ENCODE peak calls at places on chromosomes 3 and 15, in six cellular contexts. H, X, M, L, O and A are unnamed samples. For H3K9me3, the result is how much of the 10 kb centered on the place peaks cover.

GRCh38 chr3:122795674-122795969 is 753 bp downstream of the SLC49A4 start:
- DNase-seq in H (no peak), X (no peak), M (no peak), L (no peak), O (no peak), A (no peak)

GRCh38 chr3:13767896-13768295 is 112.0 kb downstream of the WNT7A start:
- DNase-seq in H (no peak), X (no peak), M (no peak), L (no peak), O (no peak), A (no peak)

GRCh38 chr3:4680227-4680691 is 187.1 kb downstream of the ITPR1 start:
- DNase-seq in H (no peak), X (no peak), M (no peak), L (no peak), O (no peak), A (no peak)

GRCh38 chr3:190531406-190531805 is 17.5 kb downstream of the IL1RAP start:
- DNase-seq in H (no peak), X (no peak), M (no peak), L (no peak), O (no peak), A (no peak)

GRCh38 chr3:21919383-21919782 is 168.4 kb upstream of the ZNF385D start:
- DNase-seq in H (no peak), X (no peak), M (no peak), L (no peak), O (no peak), A (no peak)

GRCh38 chr3:55659023-55659355 is 171.9 kb upstream of the WNT5A start:
- DNase-seq in H (no peak), X (no peak), M (no peak), L (no peak), O (no peak), A (no peak)

GRCh38 chr3:37741644-37742043 is 120.0 kb upstream of the CTDSPL start:
- DNase-seq in H (peak), X (no peak), M (no peak), L (peak), O (peak), A (no peak)

GRCh38 chr15:51025454-51025846 is 69.3 kb downstream of the TNFAIP8L3 start:
- DNase-seq in H (no peak), X (no peak), M (no peak), L (no peak), O (no peak), A (no peak)

GRCh38 chr15:55241895-55242294 is 45.2 kb upstream of the RSL24D1 start:
- DNase-seq in H (no peak), X (no peak), M (no peak), L (no peak), O (no peak), A (no peak)

GRCh38 chr3:94115482-94115881 is 52.6 kb downstream of the NSUN3 start:
- DNase-seq in H (no peak), X (no peak), M (peak), L (no peak), O (no peak), A (no peak)

GRCh38 chr15:64845826-64846225 is 4.1 kb downstream of the PLEKHO2 start:
- DNase-seq in H (no peak), X (no peak), M (no peak), L (no peak), O (no peak), A (no peak)

GRCh38 chr3:28012830-28013229 is 228.6 kb upstream of the CMC1 start:
- DNase-seq in H (no peak), X (no peak), M (no peak), L (no peak), O (no peak), A (no peak)

GRCh38 chr15:38054488-38054887 is 120.0 kb downstream of the TMCO5A start:
- DNase-seq in H (no peak), X (no peak), M (no peak), L (no peak), O (no peak), A (no peak)

GRCh38 chr15:95076381-95076780 is 845.0 kb downstream of the MCTP2 start:
- DNase-seq in H (no peak), X (no peak), M (no peak), L (no peak), O (no peak), A (no peak)

GRCh38 chr3:99505200-99505599 is 133.2 kb upstream of the COL8A1 start:
- DNase-seq in H (no peak), X (no peak), M (no peak), L (no peak), O (no peak), A (no peak)
- H3K27ac ChIP-seq in H (no peak), X (no peak), M (no peak), L (no peak), O (no peak), A (no peak)

DNA sequence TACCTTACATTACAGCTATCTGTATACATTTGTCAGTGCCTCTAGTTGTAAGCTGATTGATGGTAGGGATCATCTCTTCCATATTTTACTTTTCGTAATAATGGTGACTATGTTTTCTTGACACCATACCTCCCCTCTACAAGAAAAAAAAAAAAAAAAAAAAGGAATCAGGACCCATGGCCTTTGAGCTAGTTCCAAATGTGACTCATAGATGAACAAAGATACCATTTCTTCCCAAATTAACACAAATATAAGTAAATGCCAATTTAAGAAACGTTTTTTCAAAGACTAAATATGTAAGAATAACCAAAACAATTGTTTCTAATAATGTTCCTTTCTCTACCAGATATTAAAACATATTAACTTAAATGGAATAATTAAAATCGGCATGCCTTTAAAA is 23.1 kb downstream of the UBE3A start:
- DNase-seq in H (no peak), X (no peak), M (no peak), L (no peak), O (no peak), A (no peak)
- H3K9me3 ChIP-seq in H (under half), X (under half), M (under half), L (under half), O (under half), A (under half)

GRCh38 chr15:36398212-36398611 is 181.2 kb upstream of the CDIN1 start:
- DNase-seq in H (no peak), X (no peak), M (no peak), L (no peak), O (no peak), A (no peak)

GRCh38 chr15:36389107-36389506 is 190.3 kb upstream of the CDIN1 start:
- DNase-seq in H (no peak), X (no peak), M (no peak), L (no peak), O (no peak), A (no peak)

GRCh38 chr15:36390491-36390890 is 188.9 kb upstream of the CDIN1 start:
- DNase-seq in H (no peak), X (no peak), M (no peak), L (no peak), O (no peak), A (no peak)

DNA sequence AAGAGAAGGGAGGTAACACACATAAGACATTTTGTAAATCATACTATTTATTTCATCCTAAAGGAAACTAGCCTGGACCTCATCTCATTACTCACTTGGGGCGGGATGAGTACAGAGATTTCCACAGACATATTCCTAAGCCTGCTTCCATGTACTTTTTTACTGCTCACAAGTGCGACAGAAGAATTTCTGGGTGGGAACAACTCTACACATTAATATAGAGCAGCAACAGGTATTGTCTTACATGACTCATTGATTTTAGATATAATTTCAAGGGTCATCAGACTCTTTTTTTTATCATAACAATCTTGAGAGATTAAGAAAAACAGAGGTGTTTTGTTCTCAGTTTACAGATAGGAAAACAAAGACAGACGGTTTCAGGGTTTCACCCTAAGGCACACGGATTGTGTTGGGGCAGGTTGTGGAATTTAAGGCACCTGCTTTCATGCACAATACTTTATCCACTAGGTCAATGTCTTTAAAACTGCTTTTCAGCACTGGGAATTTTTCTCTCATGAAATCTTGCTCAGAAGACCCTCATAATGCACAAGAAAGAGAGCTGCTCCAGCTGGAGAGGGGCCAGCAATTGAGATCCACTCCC is 186.7 kb upstream of the CDIN1 start:
- DNase-seq in H (no peak), X (no peak), M (no peak), L (no peak), O (no peak), A (no peak)
- H3K27ac ChIP-seq in H (no peak), X (no peak), M (no peak), L (no peak), O (no peak), A (no peak)

GRCh38 chr3:1139071-1139470 is 46.2 kb downstream of the CNTN6 start:
- DNase-seq in H (no peak), X (no peak), M (no peak), L (no peak), O (no peak), A (no peak)

GRCh38 chr3:1135194-1135593 is 42.4 kb downstream of the CNTN6 start:
- DNase-seq in H (no peak), X (no peak), M (no peak), L (no peak), O (no peak), A (no peak)

GRCh38 chr3:1138036-1138435 is 45.2 kb downstream of the CNTN6 start:
- DNase-seq in H (no peak), X (no peak), M (no peak), L (no peak), O (no peak), A (no peak)
- H3K9me3 ChIP-seq in H (under half), X (under half), M (under half), L (under half), O (under half), A (under half)